ENCODE peak calls at places on chromosomes 6 and 20, in seven cellular contexts. T is mesendoderm, A is H1, I is IMR-90, M is neuronal stem cell, V is H9, L is mesenchymal stem cell. G is an unnamed sample.

GRCh38 chr20:11207749-11208502 is 534.1 kb upstream of the JAG1 start:
- DNase-seq in L (peak), V (no peak), I (peak), T (peak), M (no peak), A (no peak), G (no peak)

GRCh38 chr6:89063881-89064280 is 16.7 kb upstream of the PNRC1 start:
- DNase-seq in M (no peak), A (no peak), I (no peak), T (no peak), L (no peak), V (no peak), G (no peak)

GRCh38 chr20:25389858-25390537 is 637 bp downstream of the ABHD12 start:
- DNase-seq in M (peak), L (peak), I (no peak), T (peak), A (no peak), V (peak), G (peak)

GRCh38 chr6:75431379-75431778 is 62.2 kb downstream of the FILIP1 start:
- DNase-seq in V (no peak), M (no peak), T (no peak), I (peak), A (no peak), L (peak), G (no peak)

GRCh38 chr6:4367643-4368042 is 232.3 kb upstream of the ECI2 start:
- DNase-seq in T (no peak), L (no peak), A (no peak), I (no peak), V (no peak), M (no peak), G (no peak)

GRCh38 chr6:46528956-46529750 is 37.9 kb upstream of the RCAN2 start:
- DNase-seq in T (no peak), L (peak), V (no peak), A (no peak), M (no peak), I (no peak), G (peak)

GRCh38 chr6:116615937-116616756 is at the start of gene RSPH4A:
- DNase-seq in M (peak), V (peak), L (peak), I (peak), T (peak), A (peak), G (peak)

GRCh38 chr6:85494551-85495337 is 44.9 kb downstream of the NT5E start:
- DNase-seq in T (no peak), A (no peak), I (peak), L (peak), V (no peak), M (no peak), G (peak)

GRCh38 chr6:3850451-3851203 is 1.5 kb downstream of the FAM50B start:
- DNase-seq in A (no peak), L (no peak), M (no peak), V (no peak), I (no peak), T (no peak), G (no peak)

GRCh38 chr6:85747093-85747492 is 104.4 kb upstream of the SYNCRIP start:
- DNase-seq in V (no peak), M (no peak), A (no peak), I (peak), L (no peak), T (no peak), G (no peak)

GRCh38 chr20:57866250-57867106 is 156.7 kb upstream of the PMEPA1 start:
- DNase-seq in V (no peak), M (no peak), I (no peak), T (peak), A (no peak), L (no peak), G (no peak)

GRCh38 chr6:144613859-144614258 is 328.7 kb downstream of the UTRN start:
- DNase-seq in M (no peak), L (no peak), T (no peak), V (no peak), A (no peak), I (peak), G (no peak)

GRCh38 chr6:41966961-41967311 is 25.3 kb upstream of the CCND3 start:
- DNase-seq in A (no peak), I (peak), L (peak), V (peak), M (peak), T (peak), G (peak)

GRCh38 chr6:44454198-44454597 is 66.7 kb downstream of the CDC5L start:
- DNase-seq in L (no peak), T (no peak), I (peak), A (no peak), M (no peak), V (no peak), G (no peak)

GRCh38 chr6:146582857-146583256 is 15.9 kb upstream of the ADGB start:
- DNase-seq in M (no peak), V (no peak), L (peak), I (peak), T (no peak), A (no peak), G (no peak)

GRCh38 chr6:144758602-144759001 is 473.5 kb downstream of the UTRN start:
- DNase-seq in A (no peak), T (no peak), L (peak), V (no peak), M (no peak), I (peak), G (no peak)

GRCh38 chr6:166825553-166826145 is 130.7 kb downstream of the RNASET2 start:
- DNase-seq in V (no peak), L (no peak), M (no peak), I (peak), T (no peak), A (no peak), G (peak)

GRCh38 chr6:154548130-154548830 is 37.8 kb upstream of the CNKSR3 start:
- DNase-seq in I (peak), V (no peak), A (no peak), L (peak), T (no peak), M (no peak), G (no peak)

GRCh38 chr6:144305985-144306384 is 20.9 kb downstream of the UTRN start:
- DNase-seq in M (no peak), A (no peak), L (no peak), I (peak), T (no peak), V (no peak), G (no peak)

GRCh38 chr6:167663784-167664432 is 162.8 kb upstream of the AFDN start:
- DNase-seq in V (no peak), I (no peak), T (no peak), A (no peak), L (no peak), M (no peak), G (no peak)

GRCh38 chr20:3515379-3516175 is 44.8 kb downstream of the ATRN start:
- DNase-seq in T (no peak), M (no peak), I (peak), L (no peak), A (no peak), V (no peak), G (peak)

GRCh38 chr6:149766156-149766768 is 16.7 kb downstream of the PCMT1 start:
- DNase-seq in T (no peak), V (no peak), M (no peak), A (no peak), I (peak), L (no peak), G (no peak)

GRCh38 chr6:4581468-4582420 is 194.5 kb upstream of the CDYL start:
- DNase-seq in L (peak), A (no peak), M (no peak), I (peak), T (peak), V (no peak), G (peak)

GRCh38 chr6:130426078-130426726 is 60.4 kb downstream of the TMEM200A start:
- DNase-seq in T (no peak), M (no peak), A (no peak), V (no peak), L (peak), I (peak), G (no peak)

GRCh38 chr6:79762370-79762769 is 131.2 kb downstream of the SH3BGRL2 start:
- DNase-seq in L (peak), I (no peak), A (no peak), T (peak), M (no peak), V (no peak), G (no peak)

GRCh38 chr20:34736106-34736505 is 32.0 kb downstream of the TP53INP2 start:
- DNase-seq in A (no peak), M (no peak), V (no peak), I (no peak), L (no peak), T (no peak), G (no peak)

GRCh38 chr6:169904051-169904922 is 152.9 kb downstream of the ERMARD start:
- DNase-seq in A (no peak), L (no peak), M (no peak), V (no peak), I (no peak), T (no peak), G (no peak)

GRCh38 chr6:44642870-44643522 is 255.5 kb downstream of the CDC5L start:
- DNase-seq in I (peak), L (no peak), T (no peak), V (no peak), M (no peak), A (no peak), G (peak)

GRCh38 chr6:123380257-123380656 is 256.5 kb downstream of the TRDN start:
- DNase-seq in I (no peak), V (no peak), T (peak), A (peak), M (peak), L (peak), G (peak)

GRCh38 chr6:20946037-20946436 is 411.8 kb downstream of the CDKAL1 start:
- DNase-seq in V (no peak), M (no peak), A (no peak), L (peak), I (peak), T (peak), G (no peak)

GRCh38 chr6:28980797-28981390 is 24.2 kb downstream of the ZNF311 start:
- DNase-seq in A (no peak), T (peak), I (peak), L (peak), M (peak), V (peak), G (peak)

GRCh38 chr6:140572129-140572528 is 1197.7 kb upstream of the CITED2 start:
- DNase-seq in A (no peak), T (no peak), M (no peak), I (peak), L (peak), V (no peak), G (no peak)

GRCh38 chr6:98946266-98946817 is 1.4 kb downstream of the FBXL4 start:
- DNase-seq in V (no peak), A (no peak), I (no peak), M (no peak), T (no peak), L (peak), G (no peak)

GRCh38 chr6:41150671-41151070 is 3.5 kb downstream of the TREML1 start:
- DNase-seq in L (no peak), M (no peak), T (peak), A (no peak), V (no peak), I (no peak), G (no peak)

GRCh38 chr20:51995551-51995951 is 193.2 kb upstream of the SALL4 start:
- DNase-seq in I (no peak), T (no peak), L (peak), M (no peak), V (no peak), A (no peak), G (no peak)

GRCh38 chr6:94245395-94245794 is 826.0 kb upstream of the EPHA7 start:
- DNase-seq in I (no peak), L (no peak), M (no peak), T (peak), A (no peak), V (no peak), G (no peak)

GRCh38 chr20:49685809-49686208 is 27.9 kb downstream of the B4GALT5 start:
- DNase-seq in M (no peak), I (peak), A (no peak), L (peak), V (no peak), T (no peak), G (no peak)

GRCh38 chr6:156933201-156934053 is 156.2 kb downstream of the ARID1B start:
- DNase-seq in M (peak), V (peak), L (no peak), I (no peak), T (peak), A (no peak), G (no peak)

GRCh38 chr6:162605881-162606280 is 121.7 kb downstream of the PRKN start:
- DNase-seq in T (no peak), I (no peak), L (no peak), A (no peak), M (no peak), V (no peak), G (no peak)

GRCh38 chr6:37917568-37917967 is 98.0 kb downstream of the ZFAND3 start:
- DNase-seq in A (no peak), M (no peak), I (no peak), L (no peak), T (no peak), V (no peak), G (peak)

GRCh38 chr6:37915463-37915862 is 95.9 kb downstream of the ZFAND3 start:
- DNase-seq in M (no peak), V (no peak), I (no peak), L (no peak), A (no peak), T (no peak), G (no peak)

GRCh38 chr6:37919417-37920157 is 100.1 kb downstream of the ZFAND3 start:
- DNase-seq in T (peak), M (no peak), L (peak), A (no peak), V (no peak), I (peak), G (no peak)

GRCh38 chr6:37916149-37916548 is 96.6 kb downstream of the ZFAND3 start:
- DNase-seq in I (no peak), T (no peak), L (no peak), A (no peak), M (no peak), V (no peak), G (peak)

DNA sequence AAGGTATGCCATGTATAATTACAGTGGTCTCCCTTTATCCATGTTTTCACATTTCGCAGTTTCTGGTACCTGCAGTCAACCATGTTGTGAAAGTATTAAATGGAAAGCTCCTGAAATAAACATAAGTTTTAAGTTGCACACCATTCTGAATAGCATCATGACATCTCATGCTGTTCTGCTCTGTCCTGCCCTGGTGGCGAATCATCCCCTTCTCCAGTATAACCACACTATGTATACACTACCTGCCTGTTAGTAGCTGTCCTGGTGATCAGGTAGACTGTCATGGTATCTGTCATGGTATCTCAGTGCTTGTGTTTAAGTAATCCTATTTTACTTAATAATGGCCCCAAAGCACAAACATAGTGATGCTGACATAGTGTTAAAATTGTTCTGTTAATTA is 97.1 kb downstream of the ZFAND3 start:
- DNase-seq in L (no peak), I (no peak), A (no peak), T (no peak), M (no peak), V (no peak), G (no peak)
- H3K23ac ChIP-seq in L (no peak), I (no peak), A (no peak), T (no peak), M (no peak), V (no peak), G (no peak)

DNA sequence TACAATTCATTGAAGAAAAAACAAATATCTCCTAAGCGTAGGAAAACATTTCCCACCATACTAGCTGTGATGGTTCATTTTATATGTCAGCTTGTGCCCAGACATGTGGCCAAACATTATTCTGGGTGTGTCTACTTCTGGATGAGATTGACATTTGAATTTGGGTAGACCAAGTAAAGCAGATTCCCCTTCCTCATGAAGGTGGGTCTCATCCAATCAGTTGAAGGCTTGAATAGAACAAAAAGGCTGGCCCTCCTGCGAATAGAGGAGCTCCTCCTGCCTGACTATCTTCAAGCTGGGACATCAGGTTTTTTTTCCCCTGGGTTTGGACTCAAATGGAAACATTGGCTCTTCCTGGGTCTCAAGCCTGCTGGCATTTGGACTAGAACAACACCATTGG is 113.6 kb downstream of the DHX35 start:
- DNase-seq in M (no peak), V (no peak), I (no peak), L (no peak), A (no peak), T (no peak), G (no peak)
- H2BK5ac ChIP-seq in M (no peak), V (no peak), I (no peak), L (no peak), A (no peak), T (no peak), G (no peak)

GRCh38 chr6:106692112-106692822 is 62.9 kb downstream of the QRSL1 start:
- DNase-seq in V (peak), M (peak), T (peak), I (peak), L (peak), A (peak), G (no peak)
- H3K4ac ChIP-seq in V (no peak), M (no peak), T (no peak), I (no peak), L (no peak), A (no peak), G (no peak)

DNA sequence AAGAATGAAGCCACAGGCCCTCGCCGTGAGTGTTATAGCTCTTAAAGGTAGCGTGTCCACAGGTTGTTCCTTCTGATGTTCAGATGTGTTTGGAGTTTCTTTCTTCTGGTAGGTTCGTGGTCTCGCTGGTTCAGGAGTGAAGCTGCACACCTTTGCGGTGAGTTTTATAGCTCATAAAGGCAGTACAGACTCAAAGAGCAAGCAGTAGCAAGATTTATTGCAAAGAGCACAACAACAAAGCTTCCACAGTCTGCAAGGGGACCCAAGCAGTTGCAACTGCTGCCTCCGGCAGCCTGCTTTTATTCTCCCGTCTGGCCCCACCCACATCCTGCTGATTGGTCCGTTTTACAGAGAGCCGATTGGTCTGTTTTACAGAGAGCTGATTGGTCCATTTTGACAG is 5.2 kb downstream of the HIVEP1 start:
- DNase-seq in V (no peak), T (no peak), M (no peak), L (no peak), I (no peak), A (no peak), G (no peak)
- H3K23ac ChIP-seq in V (no peak), T (no peak), M (no peak), L (no peak), I (no peak), A (no peak), G (no peak)

GRCh38 chr6:112801681-112802080 is 454.6 kb downstream of the RFPL4B start:
- DNase-seq in T (no peak), I (no peak), L (peak), M (no peak), V (no peak), A (no peak), G (no peak)
- H2BK5ac ChIP-seq in T (no peak), I (peak), L (no peak), M (no peak), V (no peak), A (no peak), G (no peak)

G was measured in trophoblast cell.